ENCODE peak calls at places on chromosomes 5 and 9, in five cellular contexts. M is upper lobe of left lung; V is activated CD4-positive, alpha-beta T cell treated with anti-CD3 and anti-CD28 coated beads for 48 hours; Q is NCI-H1092; A is GM20000. J is an unnamed sample.
A peak's percentile ranks its signal among the peaks of the same experiment; 100 is the strongest.

GRCh38 chr9:69604568-69605219 is 67.5 kb downstream of the APBA1 start:
- DNase-seq in V (no peak), Q (no peak), M (no peak), A (no peak), J (no peak)

GRCh38 chr9:130549093-130549735 is 30.2 kb upstream of the FUBP3 start:
- DNase-seq in A (no peak), V (no peak), M (no peak), Q (no peak), J (no peak)

GRCh38 chr9:4269872-4270271 is 30.0 kb downstream of the GLIS3 start:
- DNase-seq in Q (no peak), A (no peak), V (no peak), M (no peak), J (no peak)

GRCh38 chr9:107819772-107820171 is 330.2 kb upstream of the KLF4 start:
- DNase-seq in V (no peak), M (peak; percentile 59), Q (peak; percentile 76), A (no peak), J (no peak)

GRCh38 chr5:125604104-125604503 is 819.1 kb upstream of the GRAMD2B start:
- DNase-seq in Q (no peak), M (no peak), V (no peak), A (no peak), J (no peak)

GRCh38 chr9:89408628-89409101 is 89.2 kb downstream of the SEMA4D start:
- DNase-seq in M (no peak), A (no peak), Q (no peak), V (peak; percentile 71), J (peak; percentile 89)

GRCh38 chr9:89598926-89599325 is 5.9 kb upstream of the GADD45G start:
- DNase-seq in Q (no peak), A (no peak), V (no peak), M (no peak), J (no peak)

GRCh38 chr5:87300744-87301143 is 33.1 kb downstream of the RASA1 start:
- DNase-seq in M (peak; percentile 51), A (no peak), Q (no peak), V (peak; percentile 61), J (no peak)

GRCh38 chr5:175484322-175484721 is 6.0 kb downstream of the SFXN1 start:
- DNase-seq in A (no peak), Q (no peak), M (no peak), V (no peak), J (no peak)

GRCh38 chr5:135490245-135491037 is 38.3 kb upstream of the TIFAB start:
- DNase-seq in A (no peak), V (no peak), M (no peak), Q (no peak), J (no peak)

GRCh38 chr5:142281966-142282365 is 42.9 kb downstream of the SPRY4 start:
- DNase-seq in A (no peak), V (no peak), M (no peak), Q (no peak), J (no peak)

GRCh38 chr5:90488791-90489190 is 14.1 kb downstream of the POLR3G start:
- DNase-seq in V (no peak), A (no peak), M (no peak), Q (no peak), J (no peak)

GRCh38 chr9:127159949-127160610 is 37.6 kb upstream of the ANGPTL2 start:
- DNase-seq in A (no peak), Q (no peak), V (no peak), M (no peak), J (no peak)

GRCh38 chr5:9977070-9977469 is 272.6 kb downstream of the ATPSCKMT start:
- DNase-seq in A (no peak), Q (no peak), M (peak; percentile 57), V (no peak), J (no peak)

GRCh38 chr9:113152699-113153098 is 1.9 kb downstream of the SLC31A2 start:
- DNase-seq in V (no peak), Q (no peak), M (no peak), A (no peak), J (no peak)

GRCh38 chr5:177491429-177491945 is 5.9 kb downstream of the PDLIM7 start:
- DNase-seq in M (no peak), A (peak; percentile 83), V (peak; percentile 70), Q (no peak), J (no peak)

GRCh38 chr9:105475302-105475701 is 27.5 kb downstream of the FSD1L start:
- DNase-seq in Q (no peak), V (no peak), A (no peak), M (no peak), J (no peak)

GRCh38 chr9:70406446-70406862 is 8.0 kb downstream of the KLF9 start:
- DNase-seq in M (no peak), Q (no peak), V (peak; percentile 61), A (peak; percentile 57), J (no peak)

GRCh38 chr5:98570010-98570409 is 203.5 kb upstream of the RGMB start:
- DNase-seq in A (no peak), V (no peak), Q (no peak), M (no peak), J (no peak)

J was measured in T-helper 1 cell.